ENCODE peak calls at places on chromosome 18, in six cellular contexts. R, B, E, F, D and S are unnamed samples.

GRCh38 chr18:77208969-77209368 is 40.7 kb upstream of the GALR1 start:
- DNase-seq in D (no peak), F (no peak), B (no peak), R (peak; percentile 25), E (peak; percentile 32), S (peak; percentile 49)

GRCh38 chr18:39561136-39561535 is 1995.5 kb upstream of the CELF4 start:
- DNase-seq in F (no peak), E (no peak), B (no peak), D (no peak), R (no peak), S (no peak)

GRCh38 chr18:67194886-67195285 is 321.6 kb downstream of the DSEL start:
- DNase-seq in E (no peak), B (no peak), R (no peak), F (no peak), D (no peak), S (no peak)

GRCh38 chr18:41713969-41714700 is 240.9 kb upstream of the PIK3C3 start:
- DNase-seq in E (no peak), B (no peak), R (no peak), F (no peak), D (no peak), S (no peak)

GRCh38 chr18:7914834-7915670 is 347.9 kb downstream of the PTPRM start:
- DNase-seq in R (no peak), B (no peak), F (no peak), E (no peak), D (no peak), S (no peak)

GRCh38 chr18:33761363-33761762 is 183.3 kb downstream of the ASXL3 start:
- DNase-seq in D (no peak), B (peak; percentile 15), E (no peak), R (no peak), F (no peak), S (no peak)

GRCh38 chr18:6569813-6570212 is 155.1 kb upstream of the L3MBTL4 start:
- DNase-seq in B (no peak), E (no peak), R (no peak), F (no peak), D (no peak), S (no peak)

GRCh38 chr18:29874519-29875098 is 1167.9 kb downstream of the DSC3 start:
- DNase-seq in D (no peak), B (peak; percentile 31), R (peak; percentile 46), F (peak; percentile 23), E (no peak), S (no peak)

GRCh38 chr18:5885337-5885736 is 10.0 kb downstream of the TMEM200C start:
- DNase-seq in E (no peak), F (no peak), R (no peak), B (no peak), D (no peak), S (no peak)